ENCODE peak calls at places on chromosomes 4 and X, in six cellular contexts. B is H1, P is K562, V is SK-N-SH, J is HepG2, C is GM12878. T is an unnamed sample.

GRCh38 chr4:49044270-49044669 is 58.2 kb downstream of the CWH43 start:
- DNase-seq in B (no peak), J (peak; percentile 1), C (no peak), P (no peak), V (no peak), T (peak; percentile 12)

GRCh38 chr4:961651-962230 is 11.6 kb downstream of the DGKQ start:
- DNase-seq in C (no peak), B (no peak), J (no peak), V (no peak), P (no peak), T (no peak)

GRCh38 chr4:116599859-116600258 is 485.5 kb downstream of the TRAM1L1 start:
- DNase-seq in V (no peak), C (no peak), J (no peak), P (no peak), B (peak; percentile 19), T (no peak)

GRCh38 chr4:72394264-72394663 is 174.8 kb downstream of the ADAMTS3 start:
- DNase-seq in B (no peak), C (no peak), P (no peak), V (no peak), J (no peak), T (no peak)

GRCh38 chr4:140575489-140575888 is 6.7 kb upstream of the UCP1 start:
- DNase-seq in P (no peak), C (no peak), V (no peak), J (no peak), B (no peak), T (no peak)

GRCh38 chr4:124710911-124711310 is 1.6 kb downstream of the ANKRD50 start:
- DNase-seq in V (no peak), B (no peak), P (no peak), C (no peak), J (no peak), T (no peak)

GRCh38 chrX:19627533-19627932 is 112.2 kb upstream of the MAP3K15 start:
- DNase-seq in B (no peak), C (no peak), P (no peak), V (no peak), J (no peak), T (no peak)

GRCh38 chrX:1249101-1249887 is 19.3 kb upstream of the CSF2RA start:
- DNase-seq in J (peak; percentile 13), C (peak; percentile 19), P (no peak), V (no peak), B (no peak), T (peak; percentile 98)

GRCh38 chr4:123398151-123398802 is 1.7 kb downstream of the SPRY1 start:
- DNase-seq in C (no peak), B (no peak), P (peak; percentile 47), J (no peak), V (peak; percentile 89), T (no peak)

GRCh38 chr4:69458184-69458826 is 37.4 kb downstream of the UGT2B4 start:
- DNase-seq in P (no peak), B (no peak), V (no peak), C (no peak), J (peak; percentile 59), T (no peak)

GRCh38 chr4:127777487-127777886 is 4.6 kb upstream of the HSPA4L start:
- DNase-seq in P (no peak), J (no peak), V (no peak), B (no peak), C (no peak), T (no peak)

GRCh38 chr4:123599920-123600394 is 203.4 kb downstream of the SPRY1 start:
- DNase-seq in C (peak; percentile 85), J (peak; percentile 98), B (peak; percentile 31), P (peak; percentile 41), V (peak; percentile 24), T (peak; percentile 94)

GRCh38 chrX:111460612-111461011 is 48.6 kb upstream of the DCX start:
- DNase-seq in B (no peak), C (no peak), P (no peak), J (no peak), V (no peak), T (no peak)

GRCh38 chr4:61773655-61774245 is 573.6 kb downstream of the ADGRL3 start:
- DNase-seq in V (no peak), P (no peak), B (no peak), C (no peak), J (no peak), T (no peak)

GRCh38 chr4:153014460-153014859 is 78.3 kb downstream of the FHDC1 start:
- DNase-seq in J (no peak), V (no peak), C (no peak), P (no peak), B (no peak), T (no peak)

GRCh38 chr4:99847362-99847976 is 30.8 kb downstream of the DAPP1 start:
- DNase-seq in P (no peak), J (no peak), V (no peak), C (peak; percentile 87), B (no peak), T (no peak)

GRCh38 chrX:76398970-76399369 is 28.5 kb upstream of the MAGEE1 start:
- DNase-seq in B (no peak), V (no peak), C (no peak), J (no peak), P (no peak), T (no peak)

GRCh38 chr4:110046588-110047049 is 133.9 kb downstream of the EGF start:
- DNase-seq in J (no peak), C (no peak), P (no peak), B (no peak), V (peak; percentile 11), T (no peak)

GRCh38 chr4:182752158-182752910 is 164.9 kb downstream of the DCTD start:
- DNase-seq in V (no peak), J (no peak), P (no peak), B (no peak), C (no peak), T (no peak)

GRCh38 chr4:184280591-184281071 is 63.0 kb upstream of the ENPP6 start:
- DNase-seq in J (peak; percentile 28), C (peak; percentile 95), P (no peak), V (no peak), B (no peak), T (no peak)

GRCh38 chr4:112182604-112183003 is 37.4 kb downstream of the FAM241A start:
- DNase-seq in C (no peak), B (no peak), J (peak; percentile 7), P (no peak), V (no peak), T (no peak)

GRCh38 chr4:175509320-175509719 is 302.7 kb downstream of the GPM6A start:
- DNase-seq in C (no peak), B (peak; percentile 9), P (no peak), J (peak; percentile 12), V (no peak), T (no peak)

GRCh38 chrX:29419774-29420553 is 795.4 kb upstream of the MAGEB2 start:
- DNase-seq in P (no peak), V (no peak), B (no peak), C (no peak), J (no peak), T (no peak)

GRCh38 chr4:44651425-44651824 is at the start of gene YIPF7:
- DNase-seq in B (no peak), P (no peak), J (no peak), C (no peak), V (no peak), T (no peak)

GRCh38 chr4:136412708-136413107 is 1119.6 kb downstream of the PCDH18 start:
- DNase-seq in J (no peak), P (no peak), V (no peak), B (no peak), C (no peak), T (no peak)

GRCh38 chrX:46912673-46913491 is 661 bp downstream of the JADE3 start:
- DNase-seq in J (peak; percentile 39), P (peak; percentile 18), C (no peak), B (no peak), V (peak; percentile 86), T (no peak)

GRCh38 chr4:190016369-190017289 is 10.4 kb downstream of the FRG2 start:
- DNase-seq in C (no peak), P (no peak), J (no peak), V (peak; percentile 22), B (no peak), T (no peak)

GRCh38 chr4:6692806-6693205 is 872 bp upstream of the S100P start:
- DNase-seq in B (no peak), C (no peak), P (no peak), V (no peak), J (peak; percentile 59), T (no peak)

GRCh38 chr4:176788971-176789370 is 3.8 kb downstream of the VEGFC start:
- DNase-seq in J (no peak), C (no peak), V (no peak), B (no peak), P (no peak), T (no peak)

GRCh38 chr4:5710065-5710961 is 688 bp upstream of the EVC start:
- DNase-seq in V (peak; percentile 75), P (no peak), J (peak; percentile 20), B (no peak), C (no peak), T (no peak)

GRCh38 chrX:120514236-120514635 is 45.1 kb upstream of the LAMP2 start:
- DNase-seq in C (no peak), P (no peak), V (peak; percentile 33), B (no peak), J (peak; percentile 32), T (peak; percentile 34)

GRCh38 chrX:27740933-27741332 is 66.9 kb upstream of the MAGEB10 start:
- DNase-seq in B (no peak), P (no peak), C (no peak), J (no peak), V (no peak), T (no peak)

GRCh38 chrX:27731962-27732361 is 75.8 kb upstream of the MAGEB10 start:
- DNase-seq in C (no peak), V (no peak), P (no peak), J (no peak), B (no peak), T (no peak)

GRCh38 chrX:27735914-27736313 is 71.9 kb upstream of the MAGEB10 start:
- DNase-seq in P (no peak), C (no peak), V (no peak), B (no peak), J (no peak), T (no peak)
- TF ChIP-seq GABPA in P (no peak), C (no peak), V (no peak), B (no peak), J (no peak), T (no peak)

GRCh38 chrX:108736509-108737479 is at the start of gene IRS4:
- DNase-seq in V (peak; percentile 46), B (peak; percentile 78), C (no peak), J (peak; percentile 32), P (no peak), T (no peak)
- TF ChIP-seq GABPA in V (no peak), B (no peak), C (no peak), J (no peak), P (no peak), T (no peak)

GRCh38 chr4:113869743-113870375 is 108.3 kb upstream of the CAMK2D start:
- DNase-seq in P (no peak), C (peak; percentile 54), J (no peak), V (no peak), B (no peak), T (no peak)
- TF ChIP-seq GABPA in P (no peak), C (no peak), J (no peak), V (no peak), B (no peak), T (no peak)

GRCh38 chr4:163280703-163281519 is 51.5 kb downstream of the NPY1R start:
- DNase-seq in C (no peak), P (no peak), B (no peak), V (no peak), J (no peak), T (no peak)

GRCh38 chr4:163279713-163280112 is 52.7 kb downstream of the NPY1R start:
- DNase-seq in B (no peak), V (no peak), P (no peak), C (no peak), J (no peak), T (no peak)

GRCh38 chr4:163284304-163284703 is 48.1 kb downstream of the NPY1R start:
- DNase-seq in C (no peak), P (no peak), B (no peak), V (no peak), J (no peak), T (no peak)
- TF ChIP-seq GABPA in C (no peak), P (no peak), B (no peak), V (no peak), J (no peak), T (no peak)